ENCODE peak calls at places on chromosomes 16 and 17, in four cellular contexts. O is choroid plexus epithelial cell, K is aorta, B is upper lobe of left lung. Y is an unnamed sample.

GRCh38 chr16:785563-786535 is 2.3 kb downstream of the RPUSD1 start:
- DNase-seq in K (peak; percentile 75), O (peak; percentile 57), B (peak; percentile 97), Y (peak; percentile 81)

GRCh38 chr16:76639685-76640289 is 362.6 kb downstream of the CNTNAP4 start:
- DNase-seq in K (no peak), B (no peak), O (no peak), Y (no peak)

GRCh38 chr17:79026345-79027273 is 2.6 kb downstream of the C1QTNF1 start:
- DNase-seq in B (no peak), O (peak; percentile 66), K (peak; percentile 50), Y (peak; percentile 77)

GRCh38 chr17:82449883-82450356 is 632 bp downstream of the CYBC1 start:
- DNase-seq in O (no peak), B (no peak), K (no peak), Y (no peak)

GRCh38 chr17:37698132-37698615 is 46.7 kb downstream of the HNF1B start:
- DNase-seq in B (no peak), K (no peak), O (peak; percentile 54), Y (no peak)

GRCh38 chr16:77041468-77041867 is 149.5 kb upstream of the MON1B start:
- DNase-seq in O (no peak), B (no peak), K (no peak), Y (no peak)

GRCh38 chr17:78355045-78355641 is 4.7 kb downstream of the SOCS3 start:
- DNase-seq in B (no peak), K (no peak), O (no peak), Y (no peak)

GRCh38 chr17:42750730-42751356 is 6.0 kb upstream of the EZH1 start:
- DNase-seq in O (no peak), B (no peak), K (no peak), Y (peak; percentile 36)

GRCh38 chr17:68400404-68400735 is 56.9 kb downstream of the WIPI1 start:
- DNase-seq in B (no peak), K (no peak), O (no peak), Y (no peak)

GRCh38 chr16:70253291-70254094 is 1.8 kb upstream of the EXOSC6 start:
- DNase-seq in O (peak; percentile 63), B (no peak), K (no peak), Y (no peak)

GRCh38 chr17:36496018-36496789 is 9.7 kb downstream of the ZNHIT3 start:
- DNase-seq in B (no peak), O (peak; percentile 76), K (no peak), Y (peak; percentile 61)

GRCh38 chr17:29777663-29778062 is 152.4 kb downstream of the SSH2 start:
- DNase-seq in O (no peak), K (no peak), B (no peak), Y (no peak)

GRCh38 chr16:69514366-69514765 is 51.4 kb upstream of the NFAT5 start:
- DNase-seq in K (no peak), O (no peak), B (no peak), Y (peak; percentile 12)

GRCh38 chr16:29745853-29746345 is at the start of gene C16orf54:
- DNase-seq in K (peak; percentile 89), B (peak; percentile 88), O (no peak), Y (peak; percentile 96)

GRCh38 chr16:65772134-65772732 is 594.3 kb upstream of the CDH5 start:
- DNase-seq in O (no peak), B (no peak), K (no peak), Y (no peak)

GRCh38 chr17:51119415-51120356 is 982 bp downstream of the SPAG9 start:
- DNase-seq in O (peak; percentile 58), B (peak; percentile 90), K (peak; percentile 63), Y (peak; percentile 77)

GRCh38 chr17:31095239-31096105 is 695 bp downstream of the NF1 start:
- DNase-seq in K (peak; percentile 65), O (peak; percentile 49), B (peak; percentile 91), Y (peak; percentile 77)

GRCh38 chr17:57948555-57949420 is 6.4 kb downstream of the CUEDC1 start:
- DNase-seq in B (no peak), O (peak; percentile 92), K (no peak), Y (no peak)

GRCh38 chr17:32569171-32570080 is 82.6 kb downstream of the CDK5R1 start:
- DNase-seq in B (no peak), K (no peak), O (no peak), Y (no peak)

GRCh38 chr16:73313950-73314349 is 266.0 kb upstream of the ZFHX3 start:
- DNase-seq in B (no peak), O (no peak), K (no peak), Y (no peak)